ENCODE peak calls at places on chromosomes 11 and 22, in ten cellular contexts. N is A549, H is K562, A is GM12878, P is sigmoid colon, B is HepG2, X is SK-N-SH, S is transverse colon, C is esophagus muscularis mucosa, Z is tibial nerve. O is an unnamed sample.

GRCh38 chr22:42299586-42300285 is 29.3 kb upstream of the TCF20 start:
- DNase-seq in B (no peak), X (no peak), P (no peak), Z (no peak), S (peak; percentile 48), A (no peak), N (no peak), H (peak; percentile 63), C (no peak), O (no peak)

GRCh38 chr11:112174789-112175595 is at the start of gene BCO2:
- DNase-seq in A (no peak), C (peak; percentile 96), S (peak; percentile 85), Z (peak; percentile 82), N (peak; percentile 71), X (peak; percentile 79), H (peak; percentile 82), P (peak; percentile 94), B (peak; percentile 70), O (peak; percentile 86)

GRCh38 chr22:37887610-37888378 is 18.3 kb upstream of the MICALL1 start:
- DNase-seq in P (peak; percentile 91), Z (no peak), N (peak; percentile 36), C (no peak), B (no peak), S (no peak), H (no peak), A (no peak), X (no peak), O (peak; percentile 69)

GRCh38 chr11:84865257-84865656 is 761.9 kb downstream of the DLG2 start:
- DNase-seq in Z (no peak), N (no peak), S (no peak), A (no peak), P (no peak), H (no peak), B (no peak), C (no peak), X (no peak), O (no peak)

GRCh38 chr11:27934830-27935145 is 173.2 kb downstream of the KIF18A start:
- DNase-seq in X (peak; percentile 4), A (no peak), C (no peak), N (peak; percentile 88), Z (no peak), H (no peak), P (no peak), S (no peak), B (no peak), O (no peak)

GRCh38 chr11:65524747-65525658 is at the start of gene SCYL1:
- DNase-seq in Z (peak; percentile 74), P (peak; percentile 93), S (peak; percentile 88), B (no peak), X (peak; percentile 99), H (peak; percentile 74), C (peak; percentile 94), A (no peak), N (peak; percentile 81), O (peak; percentile 85)

GRCh38 chr22:37768273-37768672 is 39.5 kb upstream of the GCAT start:
- DNase-seq in X (peak; percentile 57), P (no peak), B (no peak), S (no peak), A (no peak), H (no peak), Z (no peak), N (no peak), C (no peak), O (no peak)

GRCh38 chr11:63573881-63574855 is 11.0 kb upstream of the PLAAT2 start:
- DNase-seq in X (no peak), Z (no peak), P (peak; percentile 80), C (no peak), H (peak; percentile 90), A (no peak), N (peak; percentile 59), B (peak; percentile 78), S (peak; percentile 81), O (peak; percentile 53)

GRCh38 chr11:115910379-115910778 is 406.2 kb upstream of the CADM1 start:
- DNase-seq in H (no peak), S (no peak), Z (no peak), N (no peak), B (no peak), A (no peak), P (no peak), X (no peak), C (no peak), O (no peak)

GRCh38 chr11:66429983-66430602 is 8.6 kb downstream of the MRPL11 start:
- DNase-seq in P (peak; percentile 90), N (peak; percentile 75), Z (peak; percentile 39), B (peak; percentile 46), C (no peak), S (peak; percentile 78), A (no peak), H (peak; percentile 84), X (peak; percentile 88), O (peak; percentile 68)

GRCh38 chr11:74570266-74571061 is 21.9 kb upstream of the POLD3 start:
- DNase-seq in N (peak; percentile 70), A (no peak), X (peak; percentile 70), Z (no peak), H (peak; percentile 68), B (peak; percentile 57), S (peak; percentile 66), C (no peak), P (no peak), O (peak; percentile 31)

GRCh38 chr22:48919187-48919590 is 908.5 kb downstream of the BRD1 start:
- DNase-seq in N (no peak), A (no peak), P (peak; percentile 27), S (no peak), Z (no peak), B (no peak), C (peak; percentile 84), H (no peak), X (no peak), O (no peak)

GRCh38 chr22:49517211-49517610 is 310.5 kb downstream of the BRD1 start:
- DNase-seq in P (no peak), S (no peak), X (no peak), C (no peak), H (no peak), Z (no peak), N (no peak), A (no peak), B (no peak), O (no peak)

GRCh38 chr11:119491753-119492455 is 68.9 kb upstream of the THY1 start:
- DNase-seq in N (no peak), X (no peak), S (no peak), C (no peak), B (no peak), P (no peak), H (no peak), A (no peak), Z (no peak), O (no peak)
- TF ChIP-seq EP300 in N (no peak), X (no peak), S (no peak), C (no peak), B (no peak), P (no peak), H (no peak), A (no peak), Z (no peak), O (no peak)

GRCh38 chr11:12223771-12224536 is 113.6 kb downstream of the MICAL2 start:
- DNase-seq in P (no peak), A (no peak), N (no peak), Z (no peak), B (no peak), S (peak; percentile 60), H (no peak), C (no peak), X (no peak), O (no peak)

GRCh38 chr11:12222099-12222751 is 111.8 kb downstream of the MICAL2 start:
- DNase-seq in A (no peak), P (peak; percentile 85), Z (no peak), N (no peak), C (no peak), H (no peak), S (peak; percentile 69), X (no peak), B (peak; percentile 35), O (peak; percentile 65)

GRCh38 chr11:12226093-12226492 is 115.7 kb downstream of the MICAL2 start:
- DNase-seq in X (no peak), C (no peak), H (no peak), Z (no peak), S (no peak), N (no peak), A (no peak), B (no peak), P (no peak), O (no peak)

GRCh38 chr11:12224537-12224893 is 114.1 kb downstream of the MICAL2 start:
- DNase-seq in X (no peak), A (peak; percentile 65), H (no peak), B (no peak), C (peak; percentile 95), S (peak; percentile 76), Z (peak; percentile 28), P (peak; percentile 85), N (no peak), O (no peak)

GRCh38 chr11:12225046-12225739 is 114.8 kb downstream of the MICAL2 start:
- DNase-seq in H (no peak), A (no peak), Z (no peak), B (no peak), X (no peak), C (no peak), P (no peak), S (no peak), N (no peak), O (no peak)
- H3K27ac ChIP-seq in H (no peak overlapping the region), A (no peak overlapping the region), Z (no peak overlapping the region), B (no peak overlapping the region), X (peak overlapping the region; percentile 85), C (no peak overlapping the region), P (no peak overlapping the region), S (peak overlapping the region; percentile 74), N (no peak overlapping the region), O (no peak overlapping the region)

GRCh38 chr11:12854297-12854661 is 154.8 kb upstream of the RASSF10 start:
- DNase-seq in A (no peak), B (no peak), Z (no peak), H (peak; percentile 31), S (no peak), C (no peak), N (no peak), P (no peak), X (no peak), O (no peak)
- TF ChIP-seq EP300 in A (no peak), B (no peak), Z (no peak), H (no peak), S (no peak), C (no peak), N (no peak), P (no peak), X (no peak), O (no peak)

DNA sequence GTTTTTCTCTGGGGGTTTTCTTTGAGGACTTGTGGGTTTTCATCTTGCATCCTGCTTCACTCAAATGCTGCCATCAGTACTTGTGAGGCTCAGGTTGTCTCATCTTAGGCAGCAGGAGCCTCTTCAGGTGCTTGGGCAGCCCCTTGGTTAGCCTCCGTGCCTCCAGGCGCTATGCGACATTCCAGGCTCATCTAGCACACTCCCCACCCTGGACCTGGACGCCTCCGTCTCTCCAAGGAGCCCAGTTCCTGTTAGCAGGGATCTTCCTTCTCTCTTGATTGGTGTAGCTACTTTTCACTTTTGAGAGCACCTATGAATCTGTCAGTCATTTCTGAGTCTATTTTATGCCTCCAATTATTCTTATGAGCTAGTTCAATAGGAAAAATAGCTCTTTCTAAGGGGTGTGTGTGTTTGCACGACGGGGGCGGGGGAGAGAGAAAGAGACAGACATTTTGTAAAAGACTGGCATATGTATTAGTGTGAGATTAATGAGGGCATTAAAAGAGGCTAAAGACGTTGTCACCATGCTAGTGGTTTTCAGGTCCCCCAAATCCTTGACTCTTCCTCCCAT is 7.8 kb downstream of the TUBA8 start:
- DNase-seq in X (no peak), P (no peak), Z (no peak), B (no peak), N (no peak), A (no peak), C (no peak), S (no peak), H (no peak), O (no peak)
- H3K27ac ChIP-seq in X (no peak overlapping the region), P (no peak overlapping the region), Z (no peak overlapping the region), B (no peak overlapping the region), N (no peak overlapping the region), A (no peak overlapping the region), C (no peak overlapping the region), S (no peak overlapping the region), H (no peak overlapping the region), O (no peak overlapping the region)

O was measured in ovary.